ENCODE peak calls at places on chromosomes 7 and 10, in six cellular contexts. P is neuronal stem cell, M is IMR-90, W is H9, N is H1, V is trophoblast cell. J is an unnamed sample.

GRCh38 chr7:107501593-107501992 is 31.7 kb downstream of the GPR22 start:
- DNase-seq in P (no peak), M (peak; percentile 41), W (no peak), N (no peak), V (peak; percentile 16), J (peak; percentile 46)

GRCh38 chr7:2047272-2047581 is 185.5 kb downstream of the MAD1L1 start:
- DNase-seq in P (no peak), M (no peak), W (no peak), N (no peak), V (no peak), J (no peak)

GRCh38 chr7:104045183-104045582 is 55.7 kb upstream of the RELN start:
- DNase-seq in P (no peak), M (peak; percentile 2), W (no peak), N (no peak), V (no peak), J (no peak)

GRCh38 chr10:43955978-43956377 is 307.3 kb upstream of the ZNF32 start:
- DNase-seq in P (no peak), M (no peak), W (no peak), N (no peak), V (no peak), J (no peak)

GRCh38 chr10:133310789-133311188 is 2.1 kb downstream of the ZNF511 start:
- DNase-seq in P (no peak), M (no peak), W (no peak), N (no peak), V (no peak), J (no peak)

GRCh38 chr7:46802460-46802972 is 779.4 kb downstream of the TNS3 start:
- DNase-seq in P (no peak), M (no peak), W (no peak), N (no peak), V (no peak), J (no peak)

GRCh38 chr10:100872034-100872791 is 40.5 kb upstream of the SLF2 start:
- DNase-seq in P (no peak), M (peak; percentile 77), W (peak; percentile 77), N (peak; percentile 27), V (no peak), J (no peak)

GRCh38 chr7:74191231-74191630 is 17.1 kb downstream of the EIF4H start:
- DNase-seq in P (no peak), M (no peak), W (no peak), N (no peak), V (no peak), J (no peak)

GRCh38 chr10:60114765-60115586 is 208.6 kb upstream of the CCDC6 start:
- DNase-seq in P (peak; percentile 31), M (peak; percentile 69), W (peak; percentile 33), N (peak; percentile 17), V (peak; percentile 45), J (peak; percentile 68)

GRCh38 chr10:120735773-120736371 is 115.3 kb upstream of the WDR11 start:
- DNase-seq in P (no peak), M (peak; percentile 12), W (no peak), N (no peak), V (no peak), J (no peak)

GRCh38 chr10:109902992-109903947 is 20.0 kb downstream of the XPNPEP1 start:
- DNase-seq in P (no peak), M (peak; percentile 59), W (peak; percentile 9), N (no peak), V (no peak), J (peak; percentile 45)

GRCh38 chr10:24952146-24952700 is at the start of gene PRTFDC1:
- DNase-seq in P (peak; percentile 48), M (no peak), W (peak; percentile 55), N (no peak), V (no peak), J (peak; percentile 39)

GRCh38 chr10:123527122-123527521 is 139.0 kb upstream of the GPR26 start:
- DNase-seq in P (no peak), M (no peak), W (no peak), N (no peak), V (no peak), J (no peak)

GRCh38 chr7:95493247-95493646 is 7.5 kb downstream of the ASB4 start:
- DNase-seq in P (no peak), M (peak; percentile 35), W (no peak), N (no peak), V (no peak), J (peak; percentile 45)

GRCh38 chr7:107953924-107954303 is 49.0 kb downstream of the LAMB1 start:
- DNase-seq in P (no peak), M (peak; percentile 31), W (no peak), N (no peak), V (peak; percentile 81), J (peak; percentile 75)

GRCh38 chr7:151705744-151706567 is 171.0 kb downstream of the PRKAG2 start:
- DNase-seq in P (no peak), M (peak; percentile 52), W (peak; percentile 72), N (no peak), V (peak; percentile 97), J (peak; percentile 72)

GRCh38 chr10:124332426-124332825 is 86.3 kb downstream of the OAT start:
- DNase-seq in P (no peak), M (no peak), W (no peak), N (no peak), V (no peak), J (no peak)

GRCh38 chr7:6705959-6706665 is 635 bp downstream of the ZNF12 start:
- DNase-seq in P (no peak), M (peak; percentile 33), W (peak; percentile 35), N (no peak), V (peak; percentile 13), J (peak; percentile 60)

GRCh38 chr7:116542618-116543017 is 17.8 kb downstream of the CAV1 start:
- DNase-seq in P (no peak), M (peak; percentile 94), W (no peak), N (no peak), V (no peak), J (peak; percentile 58)

GRCh38 chr7:32093415-32094408 is 23.5 kb upstream of the PDE1C start:
- DNase-seq in P (no peak), M (peak; percentile 82), W (no peak), N (no peak), V (no peak), J (peak; percentile 62)

GRCh38 chr7:1025747-1026581 is 18.4 kb upstream of the GPR146 start:
- DNase-seq in P (no peak), M (no peak), W (no peak), N (no peak), V (no peak), J (no peak)

GRCh38 chr7:98816925-98817710 is 52.7 kb downstream of the TMEM130 start:
- DNase-seq in P (no peak), M (no peak), W (no peak), N (no peak), V (no peak), J (no peak)

GRCh38 chr10:31929986-31930675 is 1.5 kb upstream of the ARHGAP12 start:
- DNase-seq in P (no peak), M (no peak), W (no peak), N (no peak), V (no peak), J (no peak)

GRCh38 chr10:29482591-29483421 is 152.0 kb downstream of the SVIL start:
- DNase-seq in P (no peak), M (peak; percentile 76), W (peak; percentile 74), N (no peak), V (no peak), J (peak; percentile 64)

GRCh38 chr7:148958061-148958460 is 70.2 kb downstream of the PDIA4 start:
- DNase-seq in P (no peak), M (no peak), W (no peak), N (no peak), V (peak; percentile 73), J (no peak)

GRCh38 chr10:130213286-130214080 is 77.3 kb downstream of the GLRX3 start:
- DNase-seq in P (no peak), M (no peak), W (no peak), N (no peak), V (no peak), J (no peak)

GRCh38 chr10:32005050-32005449 is 51.2 kb downstream of the KIF5B start:
- DNase-seq in P (no peak), M (peak; percentile 53), W (peak; percentile 43), N (no peak), V (peak; percentile 61), J (peak; percentile 63)

GRCh38 chr10:44651834-44652233 is 259.3 kb upstream of the TMEM72 start:
- DNase-seq in P (no peak), M (peak; percentile 51), W (no peak), N (no peak), V (no peak), J (no peak)

GRCh38 chr7:81327468-81327867 is 408.6 kb upstream of the SEMA3C start:
- DNase-seq in P (no peak), M (peak; percentile 28), W (no peak), N (no peak), V (no peak), J (no peak)

DNA sequence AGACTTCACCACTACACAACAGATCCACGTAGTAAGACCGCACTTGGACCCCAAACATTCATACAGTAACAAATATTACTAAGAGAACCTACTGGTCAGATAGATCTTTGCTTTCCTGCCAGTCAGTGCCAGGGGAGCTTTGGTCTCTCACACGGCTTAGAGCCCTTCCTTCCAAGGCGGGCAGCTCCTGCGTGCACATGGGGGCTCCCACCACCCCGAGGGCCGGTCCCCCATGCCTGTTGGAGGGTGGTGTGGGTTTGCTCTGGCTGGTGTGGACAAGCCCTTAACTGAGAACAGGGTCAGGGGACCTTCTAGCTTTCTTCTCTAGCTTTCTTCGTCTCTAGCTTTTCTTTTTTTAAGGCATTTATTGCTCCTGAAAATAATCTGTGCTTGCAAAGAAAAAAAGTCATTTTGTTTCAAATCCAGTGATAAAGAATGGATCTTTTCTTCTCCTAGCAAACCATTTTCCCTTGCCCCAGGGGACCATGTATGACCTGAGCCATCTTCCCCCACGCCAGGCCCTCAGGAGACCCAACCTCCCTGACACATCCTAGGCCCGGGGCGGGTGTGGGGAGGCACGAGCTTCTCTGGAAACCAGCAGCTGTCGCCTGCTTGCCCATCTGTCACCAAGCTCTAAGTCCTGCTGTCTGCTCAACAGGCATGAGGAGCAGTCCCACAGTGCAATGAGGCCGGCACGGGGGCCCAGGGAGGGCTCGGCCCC is 591.1 kb downstream of the PTPRN2 start:
- DNase-seq in P (no peak), M (no peak), W (no peak), N (no peak), V (no peak), J (no peak)
- H4K91ac ChIP-seq in P (no peak overlapping the region), M (no peak overlapping the region), W (no peak overlapping the region), N (no peak overlapping the region), V (no peak overlapping the region), J (no peak overlapping the region)

GRCh38 chr10:49298990-49299815 is at the start of gene C10orf71:
- DNase-seq in P (no peak), M (peak; percentile 4), W (no peak), N (no peak), V (no peak), J (no peak)
- H2BK5ac ChIP-seq in P (no peak within 1 kb of the TSS), M (no peak within 1 kb of the TSS), W (no peak within 1 kb of the TSS), N (peak within 1 kb of the TSS; percentile 24), V (no peak within 1 kb of the TSS), J (no peak within 1 kb of the TSS)

GRCh38 chr10:36538945-36539586 is 586.3 kb upstream of the ANKRD30A start:
- DNase-seq in P (no peak), M (peak; percentile 87), W (no peak), N (no peak), V (no peak), J (peak; percentile 86)
- H4K91ac ChIP-seq in P (no peak overlapping the region), M (no peak overlapping the region), W (no peak overlapping the region), N (no peak overlapping the region), V (no peak overlapping the region), J (peak overlapping the region; percentile 57)

DNA sequence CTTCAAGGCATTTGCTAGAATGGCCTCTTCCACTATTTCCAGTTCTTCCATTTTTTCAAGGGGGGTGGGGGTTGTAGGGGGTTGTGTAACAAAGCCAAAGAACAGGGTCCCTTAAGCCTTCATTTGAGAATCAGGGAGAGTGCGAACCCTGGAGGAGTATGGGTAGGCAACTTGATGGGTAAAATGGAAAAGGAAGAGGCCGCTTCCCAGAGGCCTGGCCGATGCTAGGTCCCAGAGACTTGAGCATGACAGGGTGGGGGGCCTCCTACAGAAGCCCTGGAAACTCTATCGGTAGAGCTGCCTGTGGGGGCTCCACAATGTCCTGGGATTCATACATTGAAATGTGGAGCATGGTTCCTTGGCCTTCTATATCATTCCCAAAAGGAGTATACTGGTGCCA is 9.1 kb upstream of the HOXA13 start:
- DNase-seq in P (no peak), M (no peak), W (no peak), N (no peak), V (no peak), J (no peak)
- H2BK5ac ChIP-seq in P (no peak overlapping the region), M (no peak overlapping the region), W (no peak overlapping the region), N (no peak overlapping the region), V (no peak overlapping the region), J (no peak overlapping the region)

J was measured in mesenchymal stem cell.